ENCODE peak calls at places on chromosome 7, in seven cellular contexts. P, S, H, G, L, E and C are unnamed samples. For H3K9me3, the result is how much of the 10 kb centered on the place peaks cover.

GRCh38 chr7:135672560-135673359 is 10.4 kb downstream of the STMP1 start:
- DNase-seq in L (no peak), P (no peak), H (no peak), S (peak), G (no peak), E (no peak), C (no peak)

GRCh38 chr7:113891828-113892227 is 27.0 kb downstream of the PPP1R3A start:
- DNase-seq in P (no peak), H (no peak), L (no peak), G (no peak), E (no peak), S (no peak), C (no peak)

GRCh38 chr7:106772655-106773108 is 92.4 kb upstream of the PIK3CG start:
- DNase-seq in P (no peak), S (no peak), G (no peak), E (no peak), L (no peak), H (no peak), C (no peak)

GRCh38 chr7:100667331-100668068 is 6.0 kb upstream of the GNB2 start:
- DNase-seq in H (no peak), P (no peak), E (no peak), G (no peak), S (no peak), L (no peak), C (no peak)

GRCh38 chr7:107999814-108000560 is 3.0 kb downstream of the LAMB1 start:
- DNase-seq in G (no peak), S (no peak), E (no peak), L (no peak), H (no peak), P (no peak), C (no peak)

GRCh38 chr7:44638611-44639557 is 32.5 kb downstream of the OGDH start:
- DNase-seq in H (peak), S (no peak), L (peak), P (peak), G (peak), E (no peak), C (peak)

GRCh38 chr7:37943905-37944736 is 23.7 kb downstream of the EPDR1 start:
- DNase-seq in E (no peak), H (no peak), G (peak), L (no peak), S (no peak), P (no peak), C (no peak)

GRCh38 chr7:2687881-2688318 is at the start of gene AMZ1:
- DNase-seq in L (no peak), G (no peak), P (no peak), H (no peak), S (no peak), E (no peak), C (no peak)

GRCh38 chr7:43636093-43636492 is 53.2 kb downstream of the STK17A start:
- DNase-seq in G (no peak), E (no peak), P (no peak), L (no peak), H (no peak), S (no peak), C (no peak)

GRCh38 chr7:105399043-105399725 is 10.5 kb upstream of the SRPK2 start:
- DNase-seq in S (no peak), G (no peak), E (no peak), H (no peak), L (no peak), P (no peak), C (no peak)

GRCh38 chr7:146960747-146961416 is 844.3 kb downstream of the CNTNAP2 start:
- DNase-seq in H (no peak), S (no peak), L (no peak), E (no peak), G (no peak), P (no peak), C (no peak)

GRCh38 chr7:102044984-102045673 is 227.7 kb downstream of the CUX1 start:
- DNase-seq in E (no peak), H (peak), P (peak), S (no peak), G (peak), L (no peak), C (peak)

GRCh38 chr7:150945171-150945852 is 32.8 kb downstream of the KCNH2 start:
- DNase-seq in G (no peak), S (no peak), P (no peak), E (no peak), L (no peak), H (peak), C (peak)

GRCh38 chr7:122858310-122858709 is 27.9 kb downstream of the CADPS2 start:
- DNase-seq in S (no peak), E (no peak), G (no peak), L (no peak), H (no peak), P (no peak), C (no peak)

GRCh38 chr7:105218215-105218614 is 170.5 kb downstream of the SRPK2 start:
- DNase-seq in S (no peak), L (no peak), P (no peak), E (no peak), H (no peak), G (no peak), C (no peak)

GRCh38 chr7:29607889-29608288 is 44.3 kb downstream of the PRR15 start:
- DNase-seq in S (no peak), P (no peak), H (no peak), E (no peak), L (no peak), G (no peak), C (no peak)

GRCh38 chr7:25545125-25546008 is 317.1 kb upstream of the NPVF start:
- DNase-seq in S (no peak), P (peak), E (no peak), L (no peak), G (no peak), H (no peak), C (no peak)

GRCh38 chr7:37425504-37425903 is 23.2 kb downstream of the ELMO1 start:
- DNase-seq in G (no peak), H (no peak), S (no peak), L (no peak), E (no peak), P (no peak), C (no peak)

GRCh38 chr7:94222516-94222915 is 172.2 kb upstream of the COL1A2 start:
- DNase-seq in P (no peak), S (no peak), E (no peak), G (no peak), H (no peak), L (no peak), C (no peak)

GRCh38 chr7:101218236-101219130 is 518 bp downstream of the ZNHIT1 start:
- DNase-seq in G (no peak), S (no peak), H (no peak), E (no peak), P (no peak), L (no peak), C (no peak)

GRCh38 chr7:2929321-2930201 is 85.5 kb upstream of the GNA12 start:
- DNase-seq in E (no peak), L (no peak), G (peak), S (no peak), H (peak), P (peak), C (peak)

GRCh38 chr7:153942036-153942435 is 110.2 kb upstream of the DPP6 start:
- DNase-seq in H (no peak), P (no peak), L (no peak), S (no peak), G (no peak), E (no peak), C (no peak)

GRCh38 chr7:73626814-73627213 is 2.5 kb upstream of the MLXIPL start:
- DNase-seq in P (no peak), H (no peak), S (no peak), E (no peak), L (no peak), G (no peak), C (no peak)

GRCh38 chr7:87784424-87784823 is 91.7 kb downstream of the SLC25A40 start:
- DNase-seq in P (no peak), G (no peak), L (no peak), E (no peak), H (no peak), S (no peak), C (no peak)

GRCh38 chr7:92691578-92691977 is 101.4 kb upstream of the FAM133B start:
- DNase-seq in S (no peak), G (no peak), L (no peak), E (no peak), H (no peak), P (no peak), C (no peak)

GRCh38 chr7:107147464-107148214 is 21.2 kb upstream of the HBP1 start:
- DNase-seq in E (no peak), G (no peak), S (no peak), P (no peak), L (no peak), H (no peak), C (no peak)

GRCh38 chr7:72187179-72187578 is 225.0 kb downstream of the CALN1 start:
- DNase-seq in S (no peak), G (no peak), P (no peak), L (no peak), E (no peak), H (no peak), C (no peak)

GRCh38 chr7:30929686-30930085 is 18.0 kb downstream of the AQP1 start:
- DNase-seq in L (no peak), G (no peak), H (no peak), P (no peak), S (no peak), E (no peak), C (peak)

GRCh38 chr7:50379082-50379481 is 71.1 kb downstream of the FIGNL1 start:
- DNase-seq in H (no peak), G (no peak), E (no peak), S (no peak), P (no peak), L (no peak), C (peak)

GRCh38 chr7:150399861-150400778 is 21.0 kb downstream of the ZNF775 start:
- DNase-seq in P (no peak), E (no peak), H (no peak), S (no peak), L (peak), G (no peak), C (no peak)

GRCh38 chr7:47337531-47337930 is 244.4 kb downstream of the TNS3 start:
- DNase-seq in E (no peak), L (no peak), S (no peak), G (no peak), H (peak), P (peak), C (no peak)

GRCh38 chr7:64869912-64870562 is 33.0 kb upstream of the ZNF273 start:
- DNase-seq in G (no peak), E (no peak), L (no peak), S (no peak), P (no peak), H (peak), C (no peak)

GRCh38 chr7:151705744-151706567 is 171.0 kb downstream of the PRKAG2 start:
- DNase-seq in H (no peak), E (no peak), G (no peak), P (peak), L (peak), S (no peak), C (no peak)

GRCh38 chr7:135428011-135428410 is 81.9 kb downstream of the CNOT4 start:
- DNase-seq in G (no peak), E (no peak), L (no peak), S (no peak), P (no peak), H (no peak), C (no peak)

GRCh38 chr7:134605978-134606923 is 40.4 kb upstream of the BPGM start:
- DNase-seq in H (no peak), P (peak), S (peak), L (peak), E (no peak), G (peak), C (peak)

GRCh38 chr7:114656471-114656870 is 241.9 kb downstream of the FOXP2 start:
- DNase-seq in P (no peak), G (no peak), L (no peak), E (no peak), S (no peak), H (no peak), C (no peak)

GRCh38 chr7:135463905-135464304 is 46.0 kb downstream of the CNOT4 start:
- DNase-seq in L (no peak), H (no peak), E (no peak), P (no peak), S (no peak), G (no peak), C (no peak)

GRCh38 chr7:158204453-158204852 is 383.2 kb downstream of the PTPRN2 start:
- DNase-seq in S (no peak), P (no peak), H (no peak), L (no peak), G (no peak), E (no peak), C (no peak)
- H3K9me3 ChIP-seq in S (under half), P (under half), H (under half), L (under half), G (under half), E (under half), C (under half)

GRCh38 chr7:1426474-1426873 is 32.8 kb downstream of the MICALL2 start:
- DNase-seq in G (no peak), H (no peak), E (no peak), P (no peak), L (no peak), S (no peak), C (no peak)
- H3K4me3 ChIP-seq in G (no peak), H (no peak), E (no peak), P (no peak), L (no peak), S (no peak), C (no peak)

GRCh38 chr7:120456699-120457098 is 183.7 kb downstream of the KCND2 start:
- DNase-seq in S (no peak), E (no peak), L (no peak), P (no peak), G (no peak), H (no peak), C (no peak)
- H3K9me3 ChIP-seq in S (under half), E (under half), L (under half), P (under half), G (under half), H (under half), C (under half)

DNA sequence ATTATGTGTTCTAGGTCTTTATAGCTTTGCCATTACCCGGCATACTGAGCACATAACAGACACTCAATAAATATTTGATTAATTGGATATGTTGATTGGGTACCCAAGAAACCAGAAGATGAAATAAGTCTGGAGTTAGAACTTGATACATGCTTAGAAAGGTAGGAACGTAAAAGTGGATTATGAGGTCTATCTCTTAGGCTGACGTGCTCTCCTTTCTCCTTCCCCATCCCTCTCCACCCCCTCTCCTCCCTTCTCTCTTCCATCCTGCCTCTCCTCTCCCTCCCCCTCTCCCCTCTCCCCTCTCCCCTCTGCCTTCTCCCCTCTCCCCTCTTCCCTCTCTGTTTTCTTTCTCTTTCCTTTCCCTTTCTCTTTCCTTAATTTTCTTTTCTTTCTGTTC is 34.0 kb downstream of the AUTS2 start:
- DNase-seq in P (no peak), H (no peak), L (no peak), E (no peak), G (no peak), S (no peak), C (no peak)
- H3K4me3 ChIP-seq in P (no peak), H (no peak), L (no peak), E (no peak), G (no peak), S (no peak), C (no peak)